ENCODE peak calls at places on chromosome 22, in ten cellular contexts. K, Y, L, J, F, O, P, I, M and N are unnamed samples.

GRCh38 chr22:48188211-48188845 is 1425.9 kb downstream of the TBC1D22A start:
- DNase-seq in K (no peak), Y (no peak), L (no peak), J (no peak), F (no peak), O (peak; percentile 36), P (no peak), I (no peak), M (no peak), N (no peak)

GRCh38 chr22:44403930-44404329 is 91.2 kb upstream of the SHISAL1 start:
- DNase-seq in K (no peak), Y (no peak), L (no peak), J (no peak), F (no peak), O (no peak), P (no peak), I (no peak), M (no peak), N (no peak)

GRCh38 chr22:47090591-47091240 is 328.3 kb downstream of the TBC1D22A start:
- DNase-seq in K (no peak), Y (peak; percentile 60), L (no peak), J (no peak), F (no peak), O (no peak), P (no peak), I (no peak), M (no peak), N (peak; percentile 92)

GRCh38 chr22:22951035-22951434 is 63.4 kb downstream of the IGLL5 start:
- DNase-seq in K (no peak), Y (no peak), L (no peak), J (no peak), F (no peak), O (no peak), P (no peak), I (no peak), M (no peak), N (no peak)

GRCh38 chr22:19085233-19086043 is 36.8 kb downstream of the DGCR2 start:
- DNase-seq in K (no peak), Y (peak; percentile 52), L (peak; percentile 26), J (no peak), F (no peak), O (peak; percentile 31), P (peak; percentile 13), I (no peak), M (no peak), N (no peak)

GRCh38 chr22:44665115-44665514 is 36.9 kb upstream of the PRR5 start:
- DNase-seq in K (no peak), Y (no peak), L (no peak), J (peak; percentile 32), F (peak; percentile 53), O (no peak), P (no peak), I (no peak), M (no peak), N (no peak)

GRCh38 chr22:48589901-48590300 is 1237.8 kb downstream of the BRD1 start:
- DNase-seq in K (no peak), Y (no peak), L (no peak), J (no peak), F (no peak), O (no peak), P (no peak), I (no peak), M (no peak), N (no peak)

GRCh38 chr22:44289429-44290171 is 23.2 kb downstream of the SHISAL1 start:
- DNase-seq in K (no peak), Y (peak; percentile 49), L (no peak), J (no peak), F (no peak), O (no peak), P (no peak), I (no peak), M (no peak), N (no peak)

GRCh38 chr22:27242917-27243589 is 558.5 kb downstream of the MN1 start:
- DNase-seq in K (peak; percentile 38), Y (no peak), L (no peak), J (no peak), F (no peak), O (peak; percentile 39), P (no peak), I (no peak), M (no peak), N (no peak)

GRCh38 chr22:12697441-12697840 is 2830.6 kb upstream of the OR11H1 start:
- DNase-seq in K (no peak), Y (no peak), L (no peak), J (no peak), F (no peak), O (no peak), P (no peak), I (no peak), M (no peak), N (no peak)

DNA sequence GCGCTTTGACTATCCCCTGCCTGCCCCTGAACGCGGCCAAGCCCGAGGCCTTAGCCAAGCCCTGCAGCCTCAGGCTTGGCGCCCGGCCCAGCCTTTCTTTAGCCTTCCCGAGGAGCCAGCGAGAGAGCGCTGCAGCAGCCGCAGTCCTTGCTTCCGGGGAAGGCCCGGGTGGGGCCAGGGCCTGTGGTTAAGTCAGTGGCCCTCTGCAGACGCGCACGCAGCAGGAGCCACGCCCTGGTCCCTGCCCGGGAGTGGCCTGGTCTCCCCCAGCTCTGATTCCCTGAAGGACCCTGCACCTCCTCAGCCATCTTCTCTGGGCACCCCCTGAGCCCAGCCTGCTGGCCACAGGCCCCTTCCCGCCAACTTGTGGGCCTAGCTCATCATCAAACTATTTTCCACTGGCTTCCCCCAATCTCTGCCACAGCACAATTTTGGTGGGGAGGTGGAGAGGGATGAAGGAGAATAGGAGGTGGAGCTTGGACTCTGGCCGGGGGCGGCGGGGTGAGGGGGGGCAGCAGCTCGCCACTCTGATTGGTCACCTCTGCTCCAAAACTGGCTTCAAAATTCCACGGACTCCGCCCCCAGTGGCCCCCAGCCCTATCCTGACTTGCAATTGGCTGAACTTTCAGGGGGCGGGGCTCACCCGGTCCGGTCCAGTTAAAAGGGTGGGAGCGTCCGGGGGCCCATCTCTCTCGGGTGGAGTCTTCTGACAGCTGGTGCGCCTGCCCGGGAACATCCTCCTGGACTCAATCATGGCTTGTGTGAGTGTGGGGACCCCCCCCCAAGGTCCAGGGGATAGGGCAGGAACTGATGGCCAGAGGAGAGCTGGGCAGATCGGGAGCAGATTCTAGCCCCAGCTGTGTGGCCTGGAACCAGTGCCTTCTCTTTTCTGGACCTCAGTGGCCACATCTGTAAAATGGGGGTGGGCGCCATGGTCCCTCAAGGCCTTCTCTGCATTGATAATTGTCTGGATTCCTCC is at the start of gene LGALS1:
- DNase-seq in K (peak; percentile 94), Y (peak; percentile 97), L (peak; percentile 81), J (peak; percentile 95), F (peak; percentile 99), O (peak; percentile 65), P (peak; percentile 83), I (no peak), M (peak; percentile 97), N (peak; percentile 89)
- TF ChIP-seq POLR2A in K (no peak), Y (peak; percentile 99), L (peak; percentile 39), J (peak; percentile 61), F (peak; percentile 53), O (peak; percentile 64), P (no peak), I (no peak), M (peak; percentile 70), N (no peak)

GRCh38 chr22:43260346-43260745 is 73.4 kb upstream of the TTLL12 start:
- DNase-seq in K (no peak), Y (no peak), L (no peak), J (no peak), F (no peak), O (no peak), P (no peak), I (no peak), M (no peak), N (peak; percentile 36)
- H3K27ac ChIP-seq in K (no peak overlapping the region), Y (no peak overlapping the region), L (no peak overlapping the region), J (no peak overlapping the region), F (no peak overlapping the region), O (no peak overlapping the region), P (no peak overlapping the region), I (no peak overlapping the region), M (no peak overlapping the region), N (no peak overlapping the region)

DNA sequence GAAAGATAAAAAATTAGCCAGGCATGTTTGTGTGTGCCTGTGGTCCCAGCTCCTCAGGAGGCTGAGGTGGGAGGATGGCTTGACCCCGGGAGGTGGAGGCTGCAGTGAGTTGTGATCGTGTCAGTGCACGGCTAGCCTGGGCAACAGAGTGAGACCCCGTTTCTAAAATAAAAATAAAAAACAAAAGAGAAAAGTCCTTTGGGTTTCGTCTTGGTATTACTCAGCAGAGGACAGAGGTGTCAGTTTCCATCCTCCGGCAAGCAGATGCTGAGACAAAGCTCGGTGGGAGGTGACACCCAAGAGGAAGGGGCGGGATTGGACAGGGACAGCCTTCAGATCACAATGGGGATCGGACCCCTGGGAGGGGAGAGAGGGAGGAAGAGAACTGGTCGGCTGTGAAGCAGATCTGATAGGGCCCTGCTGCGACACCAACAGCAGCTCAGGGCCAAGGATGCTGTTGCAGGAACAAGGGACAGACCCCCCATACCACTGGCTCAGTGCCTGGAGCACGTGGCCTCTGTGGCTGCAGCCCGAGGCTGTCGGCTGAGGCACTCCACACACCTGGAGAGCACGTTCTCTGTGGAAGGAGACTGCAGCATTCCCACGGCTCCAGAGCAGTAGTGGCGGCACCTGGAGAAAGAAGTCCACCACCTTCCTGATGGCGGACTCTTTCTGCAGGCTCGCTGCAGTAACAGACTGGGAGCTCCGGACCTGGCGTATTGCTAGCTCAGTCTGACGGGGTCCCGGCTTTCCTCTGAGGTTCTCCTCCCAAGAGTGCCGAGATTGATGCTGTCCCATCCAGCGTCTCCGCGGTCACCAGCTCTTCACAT is 5.2 kb upstream of the BID start:
- DNase-seq in K (no peak), Y (no peak), L (no peak), J (no peak), F (no peak), O (no peak), P (no peak), I (no peak), M (no peak), N (no peak)
- H3K4me3 ChIP-seq in K (no peak overlapping the region), Y (no peak overlapping the region), L (no peak overlapping the region), J (no peak overlapping the region), F (no peak overlapping the region), O (no peak overlapping the region), P (no peak overlapping the region), I (no peak overlapping the region), M (no peak overlapping the region), N (no peak overlapping the region)

GRCh38 chr22:49934144-49934890 is 15.9 kb downstream of the CRELD2 start:
- DNase-seq in K (peak; percentile 83), Y (peak; percentile 12), L (no peak), J (peak; percentile 75), F (peak; percentile 67), O (no peak), P (peak; percentile 65), I (no peak), M (peak; percentile 37), N (peak; percentile 96)

GRCh38 chr22:49931863-49932262 is 13.4 kb downstream of the CRELD2 start:
- DNase-seq in K (no peak), Y (no peak), L (no peak), J (no peak), F (no peak), O (no peak), P (peak; percentile 42), I (no peak), M (no peak), N (no peak)

GRCh38 chr22:49934891-49935557 is 16.6 kb downstream of the CRELD2 start:
- DNase-seq in K (peak; percentile 88), Y (peak; percentile 39), L (no peak), J (peak; percentile 92), F (peak; percentile 91), O (no peak), P (peak; percentile 86), I (no peak), M (peak; percentile 78), N (peak; percentile 85)

GRCh38 chr22:49935561-49935960 is 17.1 kb downstream of the CRELD2 start:
- DNase-seq in K (no peak), Y (no peak), L (no peak), J (no peak), F (peak; percentile 54), O (no peak), P (no peak), I (no peak), M (no peak), N (no peak)

GRCh38 chr22:49933236-49933921 is 14.9 kb downstream of the CRELD2 start:
- DNase-seq in K (peak; percentile 64), Y (no peak), L (no peak), J (peak; percentile 66), F (peak; percentile 60), O (no peak), P (no peak), I (no peak), M (peak; percentile 75), N (peak; percentile 88)
- TF ChIP-seq POLR2A in K (no peak), Y (no peak), L (peak; percentile 19), J (no peak), F (peak; percentile 58), O (no peak), P (peak; percentile 28), I (no peak), M (peak; percentile 40), N (peak; percentile 10)